ENCODE peak calls at places on chromosomes 7 and 10, in four cellular contexts. R is effector memory CD4-positive, alpha-beta T cell; T is left ventricle myocardium inferior; N is heart right ventricle. G is an unnamed sample.

GRCh38 chr10:66784796-66785195 is 141.0 kb upstream of the LRRTM3 start:
- DNase-seq in R (no peak), T (no peak), N (no peak), G (no peak)

GRCh38 chr10:88923525-88923924 is 29.0 kb downstream of the ACTA2 start:
- DNase-seq in R (no peak), T (no peak), N (no peak), G (no peak)

GRCh38 chr7:84076219-84076618 is 118.4 kb downstream of the SEMA3A start:
- DNase-seq in R (no peak), T (no peak), N (no peak), G (no peak)

GRCh38 chr7:33952824-33953223 is 47.5 kb downstream of the BMPER start:
- DNase-seq in R (no peak), T (no peak), N (no peak), G (no peak)

GRCh38 chr10:13526952-13527863 is 1.6 kb downstream of the BEND7 start:
- DNase-seq in R (no peak), T (no peak), N (no peak), G (no peak)

GRCh38 chr7:156666368-156667109 is 26.0 kb downstream of the RNF32 start:
- DNase-seq in R (no peak), T (no peak), N (no peak), G (no peak)

GRCh38 chr10:119177708-119178370 is 773 bp downstream of the PRDX3 start:
- DNase-seq in R (no peak), T (no peak), N (no peak), G (no peak)

GRCh38 chr10:116548301-116548700 is 2.6 kb downstream of the PNLIP start:
- DNase-seq in R (no peak), T (no peak), N (no peak), G (no peak)

GRCh38 chr10:56178210-56178609 is 182.8 kb downstream of the ZWINT start:
- DNase-seq in R (no peak), T (peak), N (peak), G (no peak)

GRCh38 chr10:119542357-119542989 is at the start of gene RGS10:
- DNase-seq in R (peak), T (peak), N (peak), G (no peak)

GRCh38 chr7:55048221-55048859 is 29.5 kb downstream of the EGFR start:
- DNase-seq in R (no peak), T (no peak), N (no peak), G (no peak)

GRCh38 chr7:75989084-75989725 is 5.2 kb downstream of the TMEM120A start:
- DNase-seq in R (no peak), T (peak), N (peak), G (no peak)

GRCh38 chr10:4541292-4541691 is 284.7 kb upstream of the AKR1E2 start:
- DNase-seq in R (no peak), T (no peak), N (no peak), G (peak)

GRCh38 chr7:157002819-157003421 is 7.5 kb downstream of the MNX1 start:
- DNase-seq in R (no peak), T (no peak), N (no peak), G (no peak)

GRCh38 chr7:102122026-102122425 is 164.6 kb upstream of the SH2B2 start:
- DNase-seq in R (no peak), T (no peak), N (no peak), G (no peak)

GRCh38 chr10:118471863-118472262 is 123.6 kb downstream of the PRLHR start:
- DNase-seq in R (no peak), T (no peak), N (no peak), G (no peak)

GRCh38 chr7:141276031-141276430 is 202.2 kb downstream of the TMEM178B start:
- DNase-seq in R (no peak), T (no peak), N (no peak), G (no peak)

GRCh38 chr7:157410831-157411556 is 74.2 kb downstream of the DNAJB6 start:
- DNase-seq in R (no peak), T (peak), N (no peak), G (no peak)

GRCh38 chr7:26534649-26535482 is 243.2 kb downstream of the SNX10 start:
- DNase-seq in R (no peak), T (no peak), N (no peak), G (no peak)

GRCh38 chr10:70578371-70578947 is 24.1 kb downstream of the PRF1 start:
- DNase-seq in R (peak), T (no peak), N (no peak), G (peak)

GRCh38 chr7:129502708-129503685 is 666 bp downstream of the SMKR1 start:
- DNase-seq in R (no peak), T (no peak), N (no peak), G (no peak)

GRCh38 chr7:142717453-142717852 is 31.8 kb upstream of the PRSS1 start:
- DNase-seq in R (no peak), T (no peak), N (no peak), G (no peak)

GRCh38 chr7:118918556-118918955 is 694.1 kb downstream of the ANKRD7 start:
- DNase-seq in R (no peak), T (no peak), N (no peak), G (no peak)

GRCh38 chr10:11424456-11425287 is 186.8 kb downstream of the USP6NL start:
- DNase-seq in R (no peak), T (peak), N (peak), G (peak)

GRCh38 chr7:50356212-50356944 is 51.9 kb downstream of the IKZF1 start:
- DNase-seq in R (no peak), T (peak), N (peak), G (no peak)

GRCh38 chr10:65340340-65340739 is 1585.5 kb upstream of the LRRTM3 start:
- DNase-seq in R (no peak), T (no peak), N (no peak), G (no peak)

GRCh38 chr10:44989621-44990301 is 11.0 kb upstream of the ZNF22 start:
- DNase-seq in R (no peak), T (no peak), N (peak), G (no peak)

GRCh38 chr10:101567165-101568006 is 20.7 kb downstream of the POLL start:
- DNase-seq in R (no peak), T (no peak), N (no peak), G (no peak)

GRCh38 chr10:132187421-132188138 is 832 bp downstream of the DPYSL4 start:
- DNase-seq in R (no peak), T (no peak), N (no peak), G (no peak)

GRCh38 chr7:141360414-141360760 is 190.8 kb upstream of the AGK start:
- DNase-seq in R (no peak), T (no peak), N (no peak), G (no peak)

GRCh38 chr7:100583132-100584045 is 2.5 kb downstream of the LRCH4 start:
- DNase-seq in R (peak), T (peak), N (peak), G (no peak)
- H3K4me3 ChIP-seq in R (peak), T (peak), N (no peak), G (peak)

GRCh38 chr7:103987455-103987854 is 2.0 kb downstream of the RELN start:
- DNase-seq in R (no peak), T (no peak), N (no peak), G (no peak)
- H3K4me3 ChIP-seq in R (no peak), T (no peak), N (no peak), G (no peak)

GRCh38 chr7:108145401-108145800 is 15.2 kb upstream of the LAMB4 start:
- DNase-seq in R (no peak), T (no peak), N (no peak), G (no peak)

GRCh38 chr7:108143658-108144420 is 13.7 kb upstream of the LAMB4 start:
- DNase-seq in R (no peak), T (no peak), N (no peak), G (no peak)

GRCh38 chr7:108147031-108147563 is 16.9 kb upstream of the LAMB4 start:
- DNase-seq in R (no peak), T (no peak), N (no peak), G (no peak)

GRCh38 chr7:108144931-108145330 is 14.8 kb upstream of the LAMB4 start:
- DNase-seq in R (no peak), T (no peak), N (no peak), G (no peak)

DNA sequence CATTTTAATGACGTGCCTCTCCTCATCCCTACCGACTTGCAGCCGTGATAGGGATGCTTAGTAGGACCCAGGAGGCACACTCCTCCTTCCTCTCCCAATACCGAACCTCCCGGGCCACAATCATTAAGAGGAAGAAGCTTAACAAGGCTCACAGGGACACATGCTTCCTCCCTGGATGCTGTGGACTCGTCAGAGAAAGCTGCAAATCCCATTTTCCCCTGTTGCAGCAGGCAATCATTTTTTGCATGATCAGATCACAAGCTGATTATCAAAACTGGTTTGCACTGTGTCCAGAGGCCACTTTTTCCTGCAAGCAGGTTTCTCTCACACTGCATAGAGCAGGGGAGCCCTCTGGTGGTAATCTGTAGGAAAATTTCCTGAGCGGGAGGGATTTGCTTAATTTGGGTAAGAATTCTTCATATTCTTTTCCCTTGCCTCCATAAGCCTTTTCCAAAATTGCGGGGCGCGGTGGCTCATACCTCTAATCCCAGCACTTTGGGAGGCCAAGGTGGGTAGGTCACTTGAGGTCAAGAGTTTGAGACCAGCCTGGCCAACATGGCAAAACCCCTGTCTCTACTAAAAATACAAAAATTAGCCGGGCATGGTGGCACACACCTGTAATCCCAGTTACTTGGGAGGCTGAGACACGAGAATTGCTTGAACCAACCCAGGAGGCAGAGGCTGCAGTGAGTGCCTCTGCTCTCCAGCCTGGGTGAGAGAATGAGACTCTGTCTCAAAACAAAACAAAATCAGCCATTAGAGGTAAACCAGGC is 16.1 kb upstream of the LAMB4 start:
- DNase-seq in R (no peak), T (peak), N (no peak), G (peak)
- H3K4me3 ChIP-seq in R (no peak), T (peak), N (no peak), G (peak)

GRCh38 chr7:134781171-134781570 is 1.7 kb downstream of the CALD1 start:
- DNase-seq in R (no peak), T (no peak), N (no peak), G (no peak)

GRCh38 chr7:134777908-134778580 is 1.4 kb upstream of the CALD1 start:
- DNase-seq in R (no peak), T (no peak), N (no peak), G (no peak)

GRCh38 chr7:134780166-134780853 is 876 bp downstream of the CALD1 start:
- DNase-seq in R (no peak), T (no peak), N (no peak), G (no peak)

GRCh38 chr7:134778941-134779740 is at the start of gene CALD1:
- DNase-seq in R (no peak), T (peak), N (peak), G (peak)

GRCh38 chr7:134779741-134780065 is 269 bp downstream of the CALD1 start:
- DNase-seq in R (no peak), T (no peak), N (no peak), G (no peak)
- H3K4me3 ChIP-seq in R (no peak), T (peak), N (peak), G (peak)

GRCh38 chr10:133235891-133236321 is 1.7 kb upstream of the VENTX start:
- DNase-seq in R (no peak), T (no peak), N (no peak), G (no peak)
- H3K4me3 ChIP-seq in R (peak), T (peak), N (no peak), G (no peak)

G was measured in AG04450.